ENCODE peak calls at places on chromosomes 13 and 19, in six cellular contexts. O, C, G, J, P and I are unnamed samples.

GRCh38 chr19:2016041-2016807 is 710 bp upstream of the BTBD2 start:
- DNase-seq in O (peak; percentile 64), C (peak; percentile 90), G (peak; percentile 83), J (no peak), P (peak; percentile 84), I (peak; percentile 74)

GRCh38 chr13:84894749-84895148 is 904.5 kb downstream of the SLITRK6 start:
- DNase-seq in O (no peak), C (no peak), G (no peak), J (no peak), P (no peak), I (no peak)

GRCh38 chr13:40637644-40638043 is 28.8 kb downstream of the FOXO1 start:
- DNase-seq in O (no peak), C (no peak), G (no peak), J (no peak), P (peak; percentile 67), I (no peak)

GRCh38 chr13:28100149-28101121 is at the start of gene FLT3:
- DNase-seq in O (peak; percentile 2), C (peak; percentile 58), G (peak; percentile 63), J (no peak), P (peak; percentile 62), I (peak; percentile 59)

GRCh38 chr13:113648218-113648615 is 9.8 kb downstream of the ATP4B start:
- DNase-seq in O (no peak), C (peak; percentile 10), G (no peak), J (peak; percentile 10), P (peak; percentile 7), I (no peak)

GRCh38 chr13:75076476-75076875 is 405.5 kb downstream of the TBC1D4 start:
- DNase-seq in O (no peak), C (no peak), G (no peak), J (no peak), P (no peak), I (peak; percentile 12)

GRCh38 chr19:10730932-10731331 is 13.1 kb downstream of the DNM2 start:
- DNase-seq in O (no peak), C (no peak), G (no peak), J (no peak), P (no peak), I (no peak)

GRCh38 chr13:97493471-97493870 is 59.5 kb downstream of the RAP2A start:
- DNase-seq in O (no peak), C (no peak), G (no peak), J (no peak), P (no peak), I (no peak)

GRCh38 chr19:17244618-17245534 is 843 bp downstream of the NR2F6 start:
- DNase-seq in O (no peak), C (peak; percentile 67), G (no peak), J (no peak), P (peak; percentile 59), I (no peak)

GRCh38 chr13:19633340-19634128 is at the start of gene MPHOSPH8:
- DNase-seq in O (peak; percentile 92), C (peak; percentile 95), G (peak; percentile 94), J (peak; percentile 87), P (peak; percentile 97), I (peak; percentile 86)

GRCh38 chr13:86714495-86714894 is 915.3 kb upstream of the SLITRK6 start:
- DNase-seq in O (no peak), C (no peak), G (no peak), J (no peak), P (no peak), I (no peak)

GRCh38 chr19:38425810-38426466 is at the start of gene RASGRP4:
- DNase-seq in O (no peak), C (no peak), G (no peak), J (no peak), P (peak; percentile 26), I (no peak)

GRCh38 chr19:34235425-34235940 is 18.9 kb upstream of the GARRE1 start:
- DNase-seq in O (no peak), C (no peak), G (no peak), J (no peak), P (no peak), I (no peak)

GRCh38 chr13:60654405-60654804 is 257.4 kb downstream of the TDRD3 start:
- DNase-seq in O (peak; percentile 62), C (peak; percentile 36), G (peak; percentile 2), J (no peak), P (no peak), I (peak; percentile 2)

GRCh38 chr13:97502192-97502591 is 68.2 kb downstream of the RAP2A start:
- DNase-seq in O (no peak), C (no peak), G (no peak), J (no peak), P (no peak), I (no peak)

GRCh38 chr13:97932006-97932405 is 21.5 kb upstream of the IPO5 start:
- DNase-seq in O (no peak), C (no peak), G (no peak), J (no peak), P (no peak), I (peak; percentile 34)

GRCh38 chr19:46753420-46754155 is 7.3 kb upstream of the STRN4 start:
- DNase-seq in O (no peak), C (peak; percentile 80), G (peak; percentile 36), J (no peak), P (peak; percentile 78), I (no peak)

GRCh38 chr19:1213391-1214286 is 8.1 kb downstream of the STK11 start:
- DNase-seq in O (peak; percentile 79), C (peak; percentile 55), G (peak; percentile 87), J (no peak), P (peak; percentile 78), I (peak; percentile 88)

GRCh38 chr19:58117841-58118575 is 20.0 kb upstream of the ZSCAN18 start:
- DNase-seq in O (no peak), C (no peak), G (no peak), J (no peak), P (no peak), I (no peak)

GRCh38 chr19:58279042-58279924 is 528 bp downstream of the ZNF8 start:
- DNase-seq in O (peak; percentile 48), C (peak; percentile 65), G (peak; percentile 75), J (peak; percentile 86), P (peak; percentile 63), I (peak; percentile 63)

GRCh38 chr13:58313219-58313618 is 681.7 kb downstream of the PCDH17 start:
- DNase-seq in O (no peak), C (no peak), G (no peak), J (no peak), P (no peak), I (no peak)

GRCh38 chr13:78802912-78803311 is 144.0 kb upstream of the OBI1 start:
- DNase-seq in O (no peak), C (no peak), G (no peak), J (no peak), P (no peak), I (no peak)

GRCh38 chr19:40356681-40357595 is 8.4 kb downstream of the PLD3 start:
- DNase-seq in O (no peak), C (no peak), G (peak; percentile 22), J (no peak), P (no peak), I (no peak)

GRCh38 chr19:5547881-5548280 is 19.9 kb downstream of the TINCR start:
- DNase-seq in O (peak; percentile 42), C (no peak), G (peak; percentile 51), J (no peak), P (peak; percentile 33), I (peak; percentile 53)

GRCh38 chr13:99269627-99270252 is 11.6 kb upstream of the GPR18 start:
- DNase-seq in O (peak; percentile 44), C (no peak), G (peak; percentile 48), J (no peak), P (no peak), I (peak; percentile 59)

GRCh38 chr19:2813235-2814160 is 6.2 kb upstream of the ZNF554 start:
- DNase-seq in O (no peak), C (no peak), G (no peak), J (no peak), P (no peak), I (no peak)